ENCODE peak calls at places on chromosome 1, in nine cellular contexts. D, X, V, I, O, H, J, Y and M are unnamed samples.

GRCh38 chr1:170068923-170069322 is 5.6 kb downstream of the KIFAP3 start:
- DNase-seq in D (no peak), X (no peak), V (no peak), I (no peak), O (no peak), H (no peak), J (no peak), Y (no peak), M (no peak)

GRCh38 chr1:118201524-118201923 is 16.5 kb upstream of the SPAG17 start:
- DNase-seq in D (no peak), X (no peak), V (no peak), I (no peak), O (no peak), H (no peak), J (no peak), Y (no peak), M (no peak)

GRCh38 chr1:204714861-204715511 is 29.4 kb upstream of the LRRN2 start:
- DNase-seq in D (peak), X (no peak), V (no peak), I (peak), O (no peak), H (no peak), J (peak), Y (no peak), M (no peak)

GRCh38 chr1:48061162-48062136 is 64.3 kb upstream of the TRABD2B start:
- DNase-seq in D (peak), X (peak), V (no peak), I (peak), O (peak), H (no peak), J (no peak), Y (peak), M (peak)

GRCh38 chr1:29240986-29241385 is 4.7 kb downstream of the PTPRU start:
- DNase-seq in D (no peak), X (no peak), V (peak), I (no peak), O (no peak), H (no peak), J (no peak), Y (no peak), M (no peak)

GRCh38 chr1:54610601-54611580 is 12.4 kb downstream of the FAM151A start:
- DNase-seq in D (peak), X (no peak), V (peak), I (no peak), O (no peak), H (no peak), J (no peak), Y (no peak), M (no peak)

GRCh38 chr1:226895644-226896043 is 25.2 kb downstream of the PSEN2 start:
- DNase-seq in D (no peak), X (no peak), V (no peak), I (no peak), O (no peak), H (no peak), J (no peak), Y (no peak), M (no peak)

GRCh38 chr1:183567584-183567983 is 22.7 kb downstream of the NCF2 start:
- DNase-seq in D (no peak), X (no peak), V (no peak), I (peak), O (peak), H (no peak), J (no peak), Y (no peak), M (peak)

GRCh38 chr1:228423399-228424053 is 6.9 kb upstream of the TRIM17 start:
- DNase-seq in D (no peak), X (no peak), V (no peak), I (no peak), O (no peak), H (no peak), J (no peak), Y (no peak), M (no peak)

GRCh38 chr1:68624233-68624632 is 127.4 kb upstream of the DEPDC1 start:
- DNase-seq in D (peak), X (no peak), V (no peak), I (no peak), O (no peak), H (no peak), J (no peak), Y (no peak), M (no peak)

GRCh38 chr1:240663160-240663879 is 51.4 kb upstream of the GREM2 start:
- DNase-seq in D (no peak), X (no peak), V (no peak), I (no peak), O (no peak), H (no peak), J (no peak), Y (no peak), M (no peak)

GRCh38 chr1:162984699-162985098 is 84.5 kb upstream of the RGS4 start:
- DNase-seq in D (no peak), X (no peak), V (no peak), I (no peak), O (no peak), H (no peak), J (no peak), Y (no peak), M (no peak)

GRCh38 chr1:111801071-111801850 is 45.6 kb downstream of the DDX20 start:
- DNase-seq in D (peak), X (no peak), V (no peak), I (peak), O (no peak), H (no peak), J (no peak), Y (no peak), M (no peak)

GRCh38 chr1:198934901-198935301 is 296.1 kb downstream of the PTPRC start:
- DNase-seq in D (no peak), X (no peak), V (no peak), I (no peak), O (no peak), H (no peak), J (no peak), Y (no peak), M (no peak)
- TF ChIP-seq POLR2AphosphoS5 in D (no peak), X (no peak), V (no peak), I (no peak), O (no peak), H (no peak), J (no peak), Y (no peak), M (no peak)

DNA sequence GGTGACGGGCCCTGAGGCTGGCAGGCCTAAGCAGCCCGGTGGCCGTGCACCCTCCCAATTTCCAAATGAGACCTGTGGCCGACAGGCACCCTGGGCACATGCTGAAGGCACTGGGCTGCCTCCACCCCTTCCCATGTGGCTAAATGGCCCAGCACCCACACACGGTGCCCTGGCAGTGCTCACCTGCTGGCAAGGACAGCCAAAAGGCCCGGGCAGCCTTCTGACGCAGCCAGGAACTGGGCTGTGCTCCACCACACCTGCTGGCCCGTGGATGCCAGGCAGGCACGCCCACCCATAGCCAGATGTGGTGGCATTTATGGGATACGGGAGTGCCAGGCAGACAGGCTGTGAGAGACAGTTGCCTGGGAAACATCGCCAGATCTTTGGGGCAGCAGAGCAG is 4.0 kb upstream of the FAAP20 start:
- DNase-seq in D (no peak), X (no peak), V (peak), I (no peak), O (peak), H (peak), J (no peak), Y (no peak), M (no peak)
- TF ChIP-seq POLR2AphosphoS5 in D (no peak), X (no peak), V (no peak), I (no peak), O (no peak), H (no peak), J (no peak), Y (no peak), M (no peak)

DNA sequence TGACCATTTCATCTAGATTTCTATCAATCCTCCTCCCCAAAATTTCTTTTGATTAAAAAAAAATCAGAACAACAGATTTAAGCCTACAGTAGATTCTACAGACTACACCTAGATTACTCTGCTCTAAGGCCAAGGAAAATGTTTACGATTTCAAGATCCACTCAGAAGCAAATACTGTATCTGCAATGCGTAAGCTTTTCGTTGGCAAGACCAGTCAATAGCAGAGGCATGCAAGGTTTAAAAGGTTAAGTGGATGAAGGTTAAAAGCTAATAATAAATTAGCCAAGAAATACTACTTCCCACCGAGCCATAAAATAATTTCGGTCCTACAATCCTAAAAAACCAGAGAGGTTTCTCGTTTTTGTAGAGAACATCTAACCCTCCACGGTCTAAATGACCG is 1.3 kb downstream of the CLSTN1 start:
- DNase-seq in D (no peak), X (no peak), V (no peak), I (no peak), O (no peak), H (no peak), J (no peak), Y (no peak), M (no peak)
- TF ChIP-seq POLR2AphosphoS5 in D (no peak), X (no peak), V (no peak), I (no peak), O (no peak), H (no peak), J (no peak), Y (no peak), M (no peak)

GRCh38 chr1:12409676-12410075 is 179.8 kb downstream of the VPS13D start:
- DNase-seq in D (no peak), X (no peak), V (peak), I (peak), O (peak), H (no peak), J (no peak), Y (no peak), M (no peak)
- TF ChIP-seq POLR2AphosphoS5 in D (no peak), X (no peak), V (peak), I (no peak), O (no peak), H (no peak), J (no peak), Y (no peak), M (no peak)

DNA sequence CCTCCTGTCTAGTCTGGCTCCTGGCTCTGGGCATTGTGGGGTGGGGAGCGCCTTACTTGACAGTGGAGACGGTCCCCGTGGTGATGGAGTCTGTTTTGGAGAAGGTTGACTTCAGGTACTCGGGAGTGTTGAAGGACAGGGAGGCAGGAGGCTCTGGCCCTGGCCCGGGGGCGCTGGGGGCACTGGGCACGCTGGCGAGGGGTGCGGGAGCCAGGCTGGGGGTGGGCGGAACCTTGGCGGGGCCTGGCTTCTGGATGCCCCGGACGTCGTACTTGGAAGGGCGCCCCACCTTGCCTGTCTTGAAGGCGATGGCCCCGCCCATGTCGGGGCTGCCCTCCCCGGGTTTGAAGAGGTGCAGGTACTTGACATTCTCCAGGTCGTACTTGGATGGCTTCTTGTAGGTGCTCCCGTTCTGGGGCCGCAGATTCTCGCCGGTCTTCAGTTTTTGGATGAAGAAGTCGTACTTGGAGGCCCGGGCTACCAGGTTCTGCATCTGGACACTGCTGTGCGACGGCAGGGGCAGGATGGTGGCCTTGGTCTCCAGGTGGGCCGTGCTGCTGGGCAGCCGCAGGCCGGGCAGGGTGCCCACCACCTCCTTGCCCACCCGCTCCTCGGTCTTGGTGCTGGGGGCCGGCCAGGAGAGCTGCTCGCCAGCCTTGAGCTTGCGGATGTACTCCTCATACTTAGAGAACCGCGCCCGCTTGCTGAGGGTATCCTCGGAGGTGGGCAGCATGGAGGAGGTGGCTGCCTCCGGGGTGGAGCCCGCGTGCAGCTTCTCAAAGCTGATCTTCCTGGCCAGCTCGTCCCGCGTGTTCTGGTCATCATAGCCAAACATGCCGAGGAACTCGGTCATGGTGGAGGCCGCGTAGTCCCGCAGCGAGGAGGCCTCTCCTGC is 136.6 kb downstream of the CASZ1 start:
- DNase-seq in D (no peak), X (no peak), V (no peak), I (no peak), O (no peak), H (peak), J (no peak), Y (no peak), M (no peak)
- TF ChIP-seq POLR2AphosphoS5 in D (no peak), X (no peak), V (no peak), I (no peak), O (no peak), H (no peak), J (no peak), Y (no peak), M (no peak)

DNA sequence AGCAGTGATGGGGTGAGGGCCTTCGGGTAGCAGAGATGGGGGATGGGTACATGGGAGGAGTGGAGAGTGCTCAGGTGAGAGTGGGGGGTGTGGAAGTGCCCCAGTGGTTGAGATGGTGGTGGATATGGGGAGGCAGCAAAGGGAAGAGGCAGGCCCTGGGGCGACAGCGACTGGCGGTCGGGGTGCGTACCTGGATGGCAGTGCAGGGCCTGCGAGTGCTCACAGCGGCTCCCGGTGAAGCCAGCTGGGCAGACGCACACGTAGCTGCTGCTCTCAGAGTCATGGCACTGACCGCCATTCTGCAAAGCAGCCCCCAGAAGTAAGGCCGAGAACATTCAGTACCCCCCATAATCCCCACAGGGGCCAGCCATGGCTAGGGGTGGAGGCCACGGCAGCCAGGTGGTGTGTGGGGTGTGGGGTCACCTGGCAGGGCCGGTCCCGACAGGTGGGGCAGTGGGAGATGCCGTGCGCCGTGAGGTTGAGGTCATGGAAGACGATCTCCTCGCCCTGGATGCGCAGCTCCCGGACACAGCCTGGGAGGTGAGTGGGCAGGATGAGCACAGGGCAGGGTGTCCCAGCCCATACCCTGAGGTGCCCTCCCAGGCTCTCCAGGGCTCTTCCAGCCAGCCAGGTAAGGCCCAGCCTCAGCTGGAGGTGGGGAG is 18.9 kb downstream of the LDLRAD2 start:
- DNase-seq in D (no peak), X (no peak), V (no peak), I (no peak), O (no peak), H (peak), J (no peak), Y (no peak), M (no peak)
- TF ChIP-seq POLR2AphosphoS5 in D (no peak), X (no peak), V (no peak), I (no peak), O (no peak), H (no peak), J (no peak), Y (no peak), M (no peak)

GRCh38 chr1:41919764-41920397 is 1.2 kb upstream of the HIVEP3 start:
- DNase-seq in D (peak), X (no peak), V (no peak), I (peak), O (peak), H (peak), J (peak), Y (no peak), M (peak)

GRCh38 chr1:41920658-41921057 is 1.9 kb upstream of the HIVEP3 start:
- DNase-seq in D (no peak), X (no peak), V (no peak), I (no peak), O (no peak), H (no peak), J (no peak), Y (no peak), M (no peak)

GRCh38 chr1:41927118-41927517 is 8.4 kb upstream of the HIVEP3 start:
- DNase-seq in D (no peak), X (no peak), V (no peak), I (no peak), O (no peak), H (no peak), J (no peak), Y (no peak), M (no peak)

GRCh38 chr1:41925712-41926111 is 7.0 kb upstream of the HIVEP3 start:
- DNase-seq in D (peak), X (no peak), V (no peak), I (no peak), O (no peak), H (no peak), J (no peak), Y (no peak), M (no peak)

DNA sequence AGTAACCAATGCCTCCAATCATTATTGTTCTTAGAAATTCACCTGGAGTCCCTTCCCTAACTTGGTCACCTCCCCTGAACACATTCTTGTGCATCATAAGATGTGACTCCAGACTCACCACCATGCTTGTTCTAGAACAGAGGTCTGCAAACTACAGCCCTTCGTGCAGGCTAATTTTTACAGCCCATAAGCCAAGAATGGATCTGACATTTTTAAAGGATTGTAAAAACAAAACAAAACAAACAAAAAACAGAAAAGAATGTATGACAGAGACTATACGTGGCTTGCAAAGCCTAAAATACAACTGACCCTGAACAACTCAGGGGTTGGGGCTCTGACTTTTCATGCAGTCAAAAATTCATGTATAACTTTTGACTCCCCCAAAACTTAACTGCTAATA is 6.2 kb upstream of the HIVEP3 start:
- DNase-seq in D (no peak), X (no peak), V (no peak), I (no peak), O (no peak), H (no peak), J (no peak), Y (no peak), M (no peak)
- TF ChIP-seq POLR2AphosphoS5 in D (no peak), X (no peak), V (no peak), I (no peak), O (no peak), H (no peak), J (no peak), Y (no peak), M (no peak)

GRCh38 chr1:105396001-105396400 is 1646.3 kb downstream of the AMY1C start:
- DNase-seq in D (no peak), X (no peak), V (no peak), I (no peak), O (no peak), H (no peak), J (no peak), Y (no peak), M (no peak)
- TF ChIP-seq POLR2AphosphoS5 in D (no peak), X (no peak), V (no peak), I (no peak), O (no peak), H (no peak), J (no peak), Y (no peak), M (no peak)